ENCODE peak calls at places on chromosomes 16 and 17, in seven cellular contexts. One of them, this sample, is unnamed.

GRCh38 chr16:48862087-48862532 is 252.1 kb upstream of the N4BP1 start:
- DNase-seq in epithelial cell of esophagus: peak
- DNase-seq in nephron progenitor cell: peak
- DNase-seq in CD4-positive, alpha-beta T cell: no peak
- DNase-seq in HCT116: peak
- DNase-seq in astrocyte of the spinal cord: peak
- DNase-seq in endothelial cell: no peak
- DNase-seq in this sample: no peak

GRCh38 chr17:2722611-2723010 is 11.0 kb upstream of the CLUH start:
- DNase-seq in nephron progenitor cell: no peak
- DNase-seq in HCT116: no peak
- DNase-seq in astrocyte of the spinal cord: no peak
- DNase-seq in epithelial cell of esophagus: no peak
- DNase-seq in CD4-positive, alpha-beta T cell: no peak
- DNase-seq in endothelial cell: no peak
- DNase-seq in this sample: no peak

GRCh38 chr17:40901981-40902862 is 17.2 kb upstream of the KRT20 start:
- DNase-seq in astrocyte of the spinal cord: peak
- DNase-seq in HCT116: peak
- DNase-seq in nephron progenitor cell: no peak
- DNase-seq in epithelial cell of esophagus: peak
- DNase-seq in endothelial cell: no peak
- DNase-seq in CD4-positive, alpha-beta T cell: no peak
- DNase-seq in this sample: no peak

GRCh38 chr16:51268237-51268636 is 117.2 kb upstream of the SALL1 start:
- DNase-seq in epithelial cell of esophagus: no peak
- DNase-seq in HCT116: no peak
- DNase-seq in CD4-positive, alpha-beta T cell: no peak
- DNase-seq in endothelial cell: no peak
- DNase-seq in nephron progenitor cell: no peak
- DNase-seq in astrocyte of the spinal cord: no peak
- DNase-seq in this sample: no peak

GRCh38 chr17:12627177-12627629 is 38.5 kb upstream of the MYOCD start:
- DNase-seq in CD4-positive, alpha-beta T cell: no peak
- DNase-seq in HCT116: no peak
- DNase-seq in epithelial cell of esophagus: peak
- DNase-seq in nephron progenitor cell: no peak
- DNase-seq in endothelial cell: no peak
- DNase-seq in astrocyte of the spinal cord: peak
- DNase-seq in this sample: no peak

GRCh38 chr17:77867308-77867781 is 91.2 kb upstream of the TNRC6C start:
- DNase-seq in nephron progenitor cell: no peak
- DNase-seq in epithelial cell of esophagus: no peak
- DNase-seq in astrocyte of the spinal cord: no peak
- DNase-seq in endothelial cell: no peak
- DNase-seq in HCT116: no peak
- DNase-seq in CD4-positive, alpha-beta T cell: no peak
- DNase-seq in this sample: no peak

GRCh38 chr17:77374170-77374936 is 233.6 kb downstream of the SEC14L1 start:
- DNase-seq in HCT116: no peak
- DNase-seq in CD4-positive, alpha-beta T cell: peak
- DNase-seq in nephron progenitor cell: peak
- DNase-seq in endothelial cell: peak
- DNase-seq in epithelial cell of esophagus: no peak
- DNase-seq in astrocyte of the spinal cord: peak
- DNase-seq in this sample: peak

GRCh38 chr16:14286381-14287230 is 215.5 kb downstream of the MRTFB start:
- DNase-seq in endothelial cell: no peak
- DNase-seq in nephron progenitor cell: no peak
- DNase-seq in HCT116: no peak
- DNase-seq in astrocyte of the spinal cord: peak
- DNase-seq in CD4-positive, alpha-beta T cell: peak
- DNase-seq in epithelial cell of esophagus: no peak
- DNase-seq in this sample: no peak

GRCh38 chr17:42121066-42121769 is at the start of gene KAT2A:
- DNase-seq in astrocyte of the spinal cord: peak
- DNase-seq in endothelial cell: peak
- DNase-seq in epithelial cell of esophagus: peak
- DNase-seq in nephron progenitor cell: peak
- DNase-seq in HCT116: peak
- DNase-seq in CD4-positive, alpha-beta T cell: peak
- DNase-seq in this sample: peak

GRCh38 chr17:50640701-50641338 is 6.1 kb downstream of the ABCC3 start:
- DNase-seq in epithelial cell of esophagus: peak
- DNase-seq in astrocyte of the spinal cord: no peak
- DNase-seq in endothelial cell: no peak
- DNase-seq in HCT116: no peak
- DNase-seq in nephron progenitor cell: no peak
- DNase-seq in CD4-positive, alpha-beta T cell: no peak
- DNase-seq in this sample: no peak

GRCh38 chr17:75654176-75654575 is 12.8 kb downstream of the RECQL5 start:
- DNase-seq in HCT116: no peak
- DNase-seq in endothelial cell: no peak
- DNase-seq in nephron progenitor cell: no peak
- DNase-seq in astrocyte of the spinal cord: no peak
- DNase-seq in epithelial cell of esophagus: peak
- DNase-seq in CD4-positive, alpha-beta T cell: no peak
- DNase-seq in this sample: no peak

GRCh38 chr17:45248132-45248936 is 13.6 kb downstream of the SPATA32 start:
- DNase-seq in nephron progenitor cell: peak
- DNase-seq in endothelial cell: no peak
- DNase-seq in astrocyte of the spinal cord: no peak
- DNase-seq in CD4-positive, alpha-beta T cell: peak
- DNase-seq in HCT116: no peak
- DNase-seq in epithelial cell of esophagus: peak
- DNase-seq in this sample: no peak

GRCh38 chr16:73916839-73917594 is 379.6 kb upstream of the PSMD7 start:
- DNase-seq in nephron progenitor cell: no peak
- DNase-seq in HCT116: no peak
- DNase-seq in astrocyte of the spinal cord: no peak
- DNase-seq in epithelial cell of esophagus: no peak
- DNase-seq in endothelial cell: no peak
- DNase-seq in CD4-positive, alpha-beta T cell: no peak
- DNase-seq in this sample: no peak

GRCh38 chr16:5895137-5895536 is 797.5 kb upstream of the EEF2KMT start:
- DNase-seq in epithelial cell of esophagus: peak
- DNase-seq in HCT116: no peak
- DNase-seq in CD4-positive, alpha-beta T cell: no peak
- DNase-seq in endothelial cell: no peak
- DNase-seq in astrocyte of the spinal cord: peak
- DNase-seq in nephron progenitor cell: no peak
- DNase-seq in this sample: no peak

GRCh38 chr16:24273511-24273910 is 17.4 kb downstream of the CACNG3 start:
- DNase-seq in epithelial cell of esophagus: peak
- DNase-seq in nephron progenitor cell: no peak
- DNase-seq in endothelial cell: no peak
- DNase-seq in HCT116: no peak
- DNase-seq in CD4-positive, alpha-beta T cell: no peak
- DNase-seq in astrocyte of the spinal cord: no peak
- DNase-seq in this sample: no peak

GRCh38 chr17:76048711-76049110 is 21.6 kb upstream of the EVPL start:
- DNase-seq in HCT116: no peak
- DNase-seq in CD4-positive, alpha-beta T cell: no peak
- DNase-seq in epithelial cell of esophagus: peak
- DNase-seq in astrocyte of the spinal cord: peak
- DNase-seq in nephron progenitor cell: no peak
- DNase-seq in endothelial cell: no peak
- DNase-seq in this sample: no peak

GRCh38 chr17:64492481-64493109 is 4.3 kb downstream of the POLG2 start:
- DNase-seq in nephron progenitor cell: no peak
- DNase-seq in HCT116: no peak
- DNase-seq in astrocyte of the spinal cord: peak
- DNase-seq in endothelial cell: no peak
- DNase-seq in epithelial cell of esophagus: peak
- DNase-seq in CD4-positive, alpha-beta T cell: no peak
- DNase-seq in this sample: no peak

GRCh38 chr17:65677932-65678331 is 116.5 kb upstream of the AXIN2 start:
- DNase-seq in epithelial cell of esophagus: peak
- DNase-seq in HCT116: no peak
- DNase-seq in endothelial cell: no peak
- DNase-seq in nephron progenitor cell: no peak
- DNase-seq in astrocyte of the spinal cord: no peak
- DNase-seq in CD4-positive, alpha-beta T cell: no peak
- DNase-seq in this sample: no peak

GRCh38 chr17:40548982-40549680 is 16.1 kb downstream of the CCR7 start:
- DNase-seq in endothelial cell: no peak
- DNase-seq in nephron progenitor cell: no peak
- DNase-seq in epithelial cell of esophagus: peak
- DNase-seq in HCT116: no peak
- DNase-seq in astrocyte of the spinal cord: peak
- DNase-seq in CD4-positive, alpha-beta T cell: no peak
- DNase-seq in this sample: peak

GRCh38 chr17:40473573-40474365 is 27.7 kb downstream of the TNS4 start:
- DNase-seq in HCT116: no peak
- DNase-seq in astrocyte of the spinal cord: no peak
- DNase-seq in endothelial cell: no peak
- DNase-seq in CD4-positive, alpha-beta T cell: no peak
- DNase-seq in epithelial cell of esophagus: peak
- DNase-seq in nephron progenitor cell: no peak
- DNase-seq in this sample: no peak

GRCh38 chr16:22317001-22317530 is 19.9 kb downstream of the POLR3E start:
- DNase-seq in CD4-positive, alpha-beta T cell: no peak
- DNase-seq in astrocyte of the spinal cord: no peak
- DNase-seq in nephron progenitor cell: no peak
- DNase-seq in epithelial cell of esophagus: no peak
- DNase-seq in HCT116: no peak
- DNase-seq in endothelial cell: no peak
- DNase-seq in this sample: no peak

GRCh38 chr17:41308918-41309359 is at the start of gene KRTAP16-1:
- DNase-seq in astrocyte of the spinal cord: no peak
- DNase-seq in epithelial cell of esophagus: no peak
- DNase-seq in nephron progenitor cell: no peak
- DNase-seq in HCT116: no peak
- DNase-seq in endothelial cell: no peak
- DNase-seq in CD4-positive, alpha-beta T cell: no peak
- DNase-seq in this sample: no peak

GRCh38 chr17:36460265-36460937 is 26.1 kb upstream of the ZNHIT3 start:
- DNase-seq in CD4-positive, alpha-beta T cell: no peak
- DNase-seq in nephron progenitor cell: no peak
- DNase-seq in endothelial cell: no peak
- DNase-seq in HCT116: no peak
- DNase-seq in epithelial cell of esophagus: no peak
- DNase-seq in astrocyte of the spinal cord: no peak
- DNase-seq in this sample: no peak
- TF ChIP-seq CTCF in CD4-positive, alpha-beta T cell: no peak
- TF ChIP-seq CTCF in nephron progenitor cell: no peak
- TF ChIP-seq CTCF in endothelial cell: no peak
- TF ChIP-seq CTCF in HCT116: no peak
- TF ChIP-seq CTCF in epithelial cell of esophagus: no peak
- TF ChIP-seq CTCF in astrocyte of the spinal cord: no peak
- TF ChIP-seq CTCF in this sample: no peak

DNA sequence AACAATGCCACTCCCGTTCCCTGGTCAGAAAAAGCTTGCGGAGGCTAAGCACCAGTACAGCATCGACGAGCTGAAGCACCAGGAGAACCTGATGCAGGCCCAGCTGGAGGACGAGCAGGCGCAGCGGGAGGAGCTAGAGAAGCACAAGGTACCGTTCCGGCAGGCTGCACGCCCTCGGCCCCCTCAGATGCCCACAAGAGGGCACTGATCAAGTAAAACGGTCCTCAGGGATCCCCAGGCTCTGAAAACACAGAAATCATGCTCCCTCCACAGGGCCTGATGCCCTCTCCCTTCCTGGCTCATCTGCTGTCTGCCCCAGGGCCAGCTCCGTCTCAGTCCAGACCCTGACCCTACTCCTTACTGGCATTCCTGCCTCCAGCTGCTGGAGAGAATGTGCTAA is 21.6 kb downstream of the DRC3 start:
- DNase-seq in endothelial cell: peak
- DNase-seq in CD4-positive, alpha-beta T cell: no peak
- DNase-seq in epithelial cell of esophagus: peak
- DNase-seq in HCT116: peak
- DNase-seq in nephron progenitor cell: peak
- DNase-seq in astrocyte of the spinal cord: peak
- DNase-seq in this sample: no peak
- TF ChIP-seq CTCF in endothelial cell: no peak
- TF ChIP-seq CTCF in CD4-positive, alpha-beta T cell: no peak
- TF ChIP-seq CTCF in epithelial cell of esophagus: no peak
- TF ChIP-seq CTCF in HCT116: peak
- TF ChIP-seq CTCF in nephron progenitor cell: peak
- TF ChIP-seq CTCF in astrocyte of the spinal cord: peak
- TF ChIP-seq CTCF in this sample: peak

GRCh38 chr17:30565073-30565935 is 88.1 kb downstream of the GOSR1 start:
- DNase-seq in epithelial cell of esophagus: peak
- DNase-seq in nephron progenitor cell: no peak
- DNase-seq in CD4-positive, alpha-beta T cell: no peak
- DNase-seq in endothelial cell: no peak
- DNase-seq in astrocyte of the spinal cord: no peak
- DNase-seq in HCT116: no peak
- DNase-seq in this sample: no peak
- TF ChIP-seq CTCF in epithelial cell of esophagus: no peak
- TF ChIP-seq CTCF in nephron progenitor cell: no peak
- TF ChIP-seq CTCF in CD4-positive, alpha-beta T cell: no peak
- TF ChIP-seq CTCF in endothelial cell: no peak
- TF ChIP-seq CTCF in astrocyte of the spinal cord: no peak
- TF ChIP-seq CTCF in HCT116: no peak
- TF ChIP-seq CTCF in this sample: no peak

GRCh38 chr16:68711421-68712139 is 25.5 kb upstream of the CDH1 start:
- DNase-seq in endothelial cell: peak
- DNase-seq in nephron progenitor cell: no peak
- DNase-seq in astrocyte of the spinal cord: no peak
- DNase-seq in epithelial cell of esophagus: no peak
- DNase-seq in CD4-positive, alpha-beta T cell: no peak
- DNase-seq in HCT116: no peak
- DNase-seq in this sample: no peak

GRCh38 chr16:68713430-68713829 is 23.7 kb upstream of the CDH1 start:
- DNase-seq in HCT116: no peak
- DNase-seq in nephron progenitor cell: peak
- DNase-seq in epithelial cell of esophagus: no peak
- DNase-seq in CD4-positive, alpha-beta T cell: no peak
- DNase-seq in astrocyte of the spinal cord: no peak
- DNase-seq in endothelial cell: no peak
- DNase-seq in this sample: no peak

GRCh38 chr16:68704232-68704867 is 32.7 kb upstream of the CDH1 start:
- DNase-seq in epithelial cell of esophagus: peak
- DNase-seq in nephron progenitor cell: peak
- DNase-seq in CD4-positive, alpha-beta T cell: peak
- DNase-seq in HCT116: peak
- DNase-seq in endothelial cell: peak
- DNase-seq in astrocyte of the spinal cord: peak
- DNase-seq in this sample: peak

DNA sequence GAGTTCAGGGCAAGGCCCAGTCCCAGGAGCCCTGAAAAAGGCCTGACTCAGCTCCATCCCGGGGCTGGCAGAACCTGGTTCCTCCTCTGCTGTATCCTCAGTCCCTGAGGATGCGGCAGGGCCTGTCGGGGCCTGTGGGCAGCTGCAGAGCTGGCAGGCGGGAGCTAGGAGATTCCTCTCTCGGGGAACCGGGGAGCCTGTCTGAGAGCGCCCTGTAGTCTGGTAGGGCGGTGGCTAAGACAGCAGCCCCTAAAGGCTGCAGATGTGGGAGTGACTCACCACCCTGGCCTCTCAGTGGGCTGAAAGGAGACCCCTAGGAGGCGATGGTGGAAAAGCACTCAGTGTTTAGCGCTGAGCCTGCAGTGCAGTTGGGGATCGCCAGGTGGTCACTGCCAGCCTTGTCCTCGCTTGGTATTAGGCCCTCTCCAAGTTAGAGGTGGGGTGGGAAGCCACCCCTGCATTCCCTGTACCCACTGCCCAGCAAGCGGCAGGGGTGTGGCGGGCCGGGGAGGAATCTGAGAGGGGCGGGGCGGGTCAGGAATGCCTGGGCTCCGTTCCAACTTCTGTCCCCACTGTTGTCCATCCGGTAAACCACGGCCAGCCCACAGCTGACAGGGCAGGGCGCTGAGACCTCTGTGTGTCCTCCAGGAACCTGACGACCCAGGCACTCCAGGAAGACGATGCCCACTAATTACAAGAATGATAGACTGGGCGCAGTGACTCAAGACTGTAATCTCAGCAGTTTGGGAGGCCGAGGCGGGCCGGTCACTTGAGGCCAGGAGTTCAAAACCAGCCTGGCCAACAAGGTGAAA is 29.5 kb upstream of the CDH1 start:
- DNase-seq in nephron progenitor cell: peak
- DNase-seq in astrocyte of the spinal cord: peak
- DNase-seq in epithelial cell of esophagus: peak
- DNase-seq in endothelial cell: peak
- DNase-seq in CD4-positive, alpha-beta T cell: no peak
- DNase-seq in HCT116: peak
- DNase-seq in this sample: no peak
- TF ChIP-seq CTCF in nephron progenitor cell: peak
- TF ChIP-seq CTCF in astrocyte of the spinal cord: peak
- TF ChIP-seq CTCF in epithelial cell of esophagus: peak
- TF ChIP-seq CTCF in endothelial cell: no peak
- TF ChIP-seq CTCF in CD4-positive, alpha-beta T cell: no peak
- TF ChIP-seq CTCF in HCT116: peak
- TF ChIP-seq CTCF in this sample: peak